ENCODE peak calls at places on chromosomes 13 and 19, in four cellular contexts. One of them, this sample, is unnamed.

GRCh38 chr13:41136396-41137031 is 3.9 kb upstream of the KBTBD6 start:
- DNase-seq in AG10803: no peak
- DNase-seq in heart right ventricle: no peak
- DNase-seq in CD8-positive, alpha-beta T cell: no peak
- DNase-seq in this sample: no peak

GRCh38 chr19:7216373-7216902 is 77.8 kb downstream of the INSR start:
- DNase-seq in AG10803: no peak
- DNase-seq in CD8-positive, alpha-beta T cell: no peak
- DNase-seq in heart right ventricle: no peak
- DNase-seq in this sample: no peak

GRCh38 chr13:34391071-34391470 is 551.0 kb upstream of the NBEA start:
- DNase-seq in AG10803: peak
- DNase-seq in CD8-positive, alpha-beta T cell: no peak
- DNase-seq in heart right ventricle: no peak
- DNase-seq in this sample: no peak

GRCh38 chr19:46634045-46634655 is 1.9 kb downstream of the GNG8 start:
- DNase-seq in CD8-positive, alpha-beta T cell: peak
- DNase-seq in AG10803: peak
- DNase-seq in heart right ventricle: peak
- DNase-seq in this sample: peak

GRCh38 chr19:48554385-48555091 is 2.6 kb downstream of the SULT2B1 start:
- DNase-seq in CD8-positive, alpha-beta T cell: no peak
- DNase-seq in heart right ventricle: no peak
- DNase-seq in AG10803: no peak
- DNase-seq in this sample: no peak

GRCh38 chr19:42275103-42275502 is 6.1 kb downstream of the CIC start:
- DNase-seq in heart right ventricle: no peak
- DNase-seq in AG10803: no peak
- DNase-seq in CD8-positive, alpha-beta T cell: no peak
- DNase-seq in this sample: no peak

GRCh38 chr19:51096473-51097165 is 11.6 kb downstream of the CTU1 start:
- DNase-seq in CD8-positive, alpha-beta T cell: no peak
- DNase-seq in AG10803: no peak
- DNase-seq in heart right ventricle: no peak
- DNase-seq in this sample: no peak

GRCh38 chr19:38852231-38853044 is 2.7 kb upstream of the HNRNPL start:
- DNase-seq in heart right ventricle: no peak
- DNase-seq in CD8-positive, alpha-beta T cell: peak
- DNase-seq in AG10803: peak
- DNase-seq in this sample: no peak

GRCh38 chr19:56111601-56112312 is 9.3 kb downstream of the ZNF787 start:
- DNase-seq in heart right ventricle: peak
- DNase-seq in AG10803: no peak
- DNase-seq in CD8-positive, alpha-beta T cell: peak
- DNase-seq in this sample: no peak

GRCh38 chr19:1251503-1252220 is 3.3 kb downstream of the MIDN start:
- DNase-seq in heart right ventricle: peak
- DNase-seq in CD8-positive, alpha-beta T cell: peak
- DNase-seq in AG10803: no peak
- DNase-seq in this sample: no peak

GRCh38 chr19:55086730-55087541 is 11.3 kb downstream of the EPS8L1 start:
- DNase-seq in CD8-positive, alpha-beta T cell: peak
- DNase-seq in AG10803: peak
- DNase-seq in heart right ventricle: peak
- DNase-seq in this sample: peak

GRCh38 chr19:38990949-38991697 is 15.6 kb upstream of the FBXO17 start:
- DNase-seq in heart right ventricle: no peak
- DNase-seq in AG10803: peak
- DNase-seq in CD8-positive, alpha-beta T cell: no peak
- DNase-seq in this sample: no peak

GRCh38 chr13:80577951-80578670 is 237.2 kb upstream of the SPRY2 start:
- DNase-seq in CD8-positive, alpha-beta T cell: no peak
- DNase-seq in AG10803: no peak
- DNase-seq in heart right ventricle: peak
- DNase-seq in this sample: no peak

GRCh38 chr13:49580980-49581680 is 4.2 kb downstream of the RCBTB1 start:
- DNase-seq in heart right ventricle: no peak
- DNase-seq in AG10803: no peak
- DNase-seq in CD8-positive, alpha-beta T cell: no peak
- DNase-seq in this sample: no peak

GRCh38 chr19:504634-505033 is 2.7 kb upstream of the TPGS1 start:
- DNase-seq in heart right ventricle: no peak
- DNase-seq in AG10803: no peak
- DNase-seq in CD8-positive, alpha-beta T cell: no peak
- DNase-seq in this sample: no peak

GRCh38 chr13:23618341-23618740 is 48.1 kb downstream of the TNFRSF19 start:
- DNase-seq in CD8-positive, alpha-beta T cell: no peak
- DNase-seq in AG10803: peak
- DNase-seq in heart right ventricle: no peak
- DNase-seq in this sample: peak

GRCh38 chr19:18915639-18916038 is 3.5 kb downstream of the COPE start:
- DNase-seq in AG10803: peak
- DNase-seq in CD8-positive, alpha-beta T cell: no peak
- DNase-seq in heart right ventricle: no peak
- DNase-seq in this sample: no peak

GRCh38 chr19:49638360-49638759 is 1.6 kb downstream of the RRAS start:
- DNase-seq in AG10803: peak
- DNase-seq in heart right ventricle: no peak
- DNase-seq in CD8-positive, alpha-beta T cell: no peak
- DNase-seq in this sample: no peak

GRCh38 chr13:114077938-114078335 is 54.5 kb downstream of the RASA3 start:
- DNase-seq in AG10803: peak
- DNase-seq in heart right ventricle: no peak
- DNase-seq in CD8-positive, alpha-beta T cell: no peak
- DNase-seq in this sample: peak

GRCh38 chr19:35346193-35347052 is 1.3 kb upstream of the FFAR1 start:
- DNase-seq in CD8-positive, alpha-beta T cell: peak
- DNase-seq in heart right ventricle: no peak
- DNase-seq in AG10803: no peak
- DNase-seq in this sample: no peak

GRCh38 chr19:38173324-38174041 is 50.5 kb downstream of the DPF1 start:
- DNase-seq in heart right ventricle: peak
- DNase-seq in AG10803: peak
- DNase-seq in CD8-positive, alpha-beta T cell: no peak
- DNase-seq in this sample: peak

GRCh38 chr13:112996671-112997091 is 27.7 kb downstream of the MCF2L start:
- DNase-seq in heart right ventricle: no peak
- DNase-seq in AG10803: no peak
- DNase-seq in CD8-positive, alpha-beta T cell: no peak
- DNase-seq in this sample: no peak

GRCh38 chr13:82772802-82773201 is 1109.5 kb downstream of the SLITRK1 start:
- DNase-seq in heart right ventricle: no peak
- DNase-seq in CD8-positive, alpha-beta T cell: no peak
- DNase-seq in AG10803: peak
- DNase-seq in this sample: peak

GRCh38 chr19:9671654-9672053 is 3.2 kb downstream of the ZNF562 start:
- DNase-seq in AG10803: no peak
- DNase-seq in heart right ventricle: no peak
- DNase-seq in CD8-positive, alpha-beta T cell: no peak
- DNase-seq in this sample: no peak

GRCh38 chr19:4075373-4075772 is 8.7 kb upstream of the ZBTB7A start:
- DNase-seq in AG10803: no peak
- DNase-seq in heart right ventricle: no peak
- DNase-seq in CD8-positive, alpha-beta T cell: no peak
- DNase-seq in this sample: no peak

DNA sequence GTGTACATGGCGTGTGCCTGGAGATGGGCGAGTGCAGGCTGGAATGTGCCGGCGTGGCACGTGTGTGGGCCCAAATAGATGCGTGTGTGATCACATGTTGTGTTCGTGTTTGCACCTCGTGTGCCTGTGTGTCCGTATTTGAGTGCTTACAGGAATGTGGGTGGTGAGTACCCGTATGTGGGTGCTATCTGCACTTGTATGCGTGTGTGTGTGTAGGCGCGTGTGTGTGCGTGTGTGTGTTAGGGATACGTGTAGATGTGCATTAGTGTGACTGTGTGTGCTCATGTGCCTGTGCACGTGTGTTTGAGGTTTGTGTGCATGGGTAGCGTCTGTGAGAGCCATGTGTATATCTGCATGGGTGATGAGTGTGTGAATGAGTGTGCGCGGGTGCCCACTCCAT is 3.5 kb downstream of the ZNF536 start:
- DNase-seq in AG10803: no peak
- DNase-seq in CD8-positive, alpha-beta T cell: no peak
- DNase-seq in heart right ventricle: no peak
- DNase-seq in this sample: no peak
- H3K4me3 ChIP-seq in AG10803: peak
- H3K4me3 ChIP-seq in CD8-positive, alpha-beta T cell: no peak
- H3K4me3 ChIP-seq in heart right ventricle: peak
- H3K4me3 ChIP-seq in this sample: no peak

DNA sequence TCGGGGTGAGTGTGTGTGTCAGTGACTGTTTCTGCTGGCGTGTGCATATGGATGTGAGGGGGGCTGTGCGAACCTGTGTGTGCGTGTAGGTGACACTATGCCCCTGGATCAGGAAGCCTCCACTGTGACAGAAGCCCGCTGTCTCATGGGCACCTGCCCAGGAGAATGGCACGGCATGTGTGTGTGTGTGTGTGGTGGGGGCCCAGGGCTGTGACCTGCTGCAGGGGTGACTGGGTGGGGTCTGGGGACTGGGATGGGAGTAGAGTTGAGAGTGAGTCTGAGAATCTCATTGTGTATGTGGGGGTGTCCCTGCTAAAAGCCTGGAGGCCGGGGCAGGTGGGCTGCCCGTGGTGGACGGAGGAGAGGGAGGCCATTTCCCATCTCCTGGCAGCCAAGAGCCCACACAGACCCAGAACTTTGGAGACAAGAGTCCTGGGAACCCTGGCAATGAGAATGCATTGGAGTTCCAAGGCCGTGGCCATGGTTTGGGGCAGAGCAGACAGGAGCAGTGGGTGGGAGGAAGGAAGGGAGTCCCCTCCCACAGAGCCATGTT is 6.4 kb upstream of the TPM4 start:
- DNase-seq in AG10803: no peak
- DNase-seq in heart right ventricle: no peak
- DNase-seq in CD8-positive, alpha-beta T cell: no peak
- DNase-seq in this sample: no peak
- H3K4me3 ChIP-seq in AG10803: no peak
- H3K4me3 ChIP-seq in heart right ventricle: no peak
- H3K4me3 ChIP-seq in CD8-positive, alpha-beta T cell: peak
- H3K4me3 ChIP-seq in this sample: no peak

DNA sequence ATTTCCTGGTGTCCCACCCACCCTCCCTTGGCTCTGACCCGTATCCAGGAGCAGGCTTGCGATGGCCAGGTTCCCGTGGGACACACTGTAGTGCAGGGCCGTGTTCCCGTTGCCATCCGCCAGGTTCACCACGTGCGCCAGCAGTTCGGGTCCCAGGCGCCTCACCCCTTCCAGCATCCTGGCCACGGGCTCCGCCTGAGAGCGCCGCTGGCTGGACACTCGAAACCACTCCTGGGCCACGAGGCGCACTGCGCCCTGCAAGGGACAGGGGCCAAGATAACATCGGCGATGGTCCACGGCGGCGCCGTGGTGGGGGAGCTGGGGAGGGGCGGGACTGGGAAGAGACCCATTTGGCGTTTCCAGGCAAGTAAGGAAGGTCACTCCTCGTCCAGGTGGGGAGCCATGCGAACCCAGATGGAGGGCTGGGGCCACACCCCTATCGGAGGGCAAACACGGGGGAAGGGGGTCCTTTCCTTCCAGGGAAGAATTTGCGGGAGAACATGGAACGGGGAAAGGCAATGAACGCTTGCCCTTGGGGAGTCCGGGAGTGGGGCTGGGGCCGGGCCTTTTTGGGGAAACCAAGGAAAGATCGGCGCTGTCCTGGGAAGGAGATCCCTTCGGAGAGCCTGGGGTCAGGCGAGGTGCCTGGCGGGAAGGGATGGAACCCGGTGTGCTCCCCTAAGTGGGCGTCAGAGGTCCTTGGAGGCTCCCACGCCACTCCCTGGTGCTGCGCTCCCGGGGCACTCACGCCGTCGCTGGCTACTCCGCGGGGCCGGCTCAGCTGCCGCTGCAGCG is 9.9 kb downstream of the KANK3 start:
- DNase-seq in AG10803: no peak
- DNase-seq in heart right ventricle: peak
- DNase-seq in CD8-positive, alpha-beta T cell: no peak
- DNase-seq in this sample: no peak
- H3K4me3 ChIP-seq in AG10803: no peak
- H3K4me3 ChIP-seq in heart right ventricle: peak
- H3K4me3 ChIP-seq in CD8-positive, alpha-beta T cell: no peak
- H3K4me3 ChIP-seq in this sample: no peak

DNA sequence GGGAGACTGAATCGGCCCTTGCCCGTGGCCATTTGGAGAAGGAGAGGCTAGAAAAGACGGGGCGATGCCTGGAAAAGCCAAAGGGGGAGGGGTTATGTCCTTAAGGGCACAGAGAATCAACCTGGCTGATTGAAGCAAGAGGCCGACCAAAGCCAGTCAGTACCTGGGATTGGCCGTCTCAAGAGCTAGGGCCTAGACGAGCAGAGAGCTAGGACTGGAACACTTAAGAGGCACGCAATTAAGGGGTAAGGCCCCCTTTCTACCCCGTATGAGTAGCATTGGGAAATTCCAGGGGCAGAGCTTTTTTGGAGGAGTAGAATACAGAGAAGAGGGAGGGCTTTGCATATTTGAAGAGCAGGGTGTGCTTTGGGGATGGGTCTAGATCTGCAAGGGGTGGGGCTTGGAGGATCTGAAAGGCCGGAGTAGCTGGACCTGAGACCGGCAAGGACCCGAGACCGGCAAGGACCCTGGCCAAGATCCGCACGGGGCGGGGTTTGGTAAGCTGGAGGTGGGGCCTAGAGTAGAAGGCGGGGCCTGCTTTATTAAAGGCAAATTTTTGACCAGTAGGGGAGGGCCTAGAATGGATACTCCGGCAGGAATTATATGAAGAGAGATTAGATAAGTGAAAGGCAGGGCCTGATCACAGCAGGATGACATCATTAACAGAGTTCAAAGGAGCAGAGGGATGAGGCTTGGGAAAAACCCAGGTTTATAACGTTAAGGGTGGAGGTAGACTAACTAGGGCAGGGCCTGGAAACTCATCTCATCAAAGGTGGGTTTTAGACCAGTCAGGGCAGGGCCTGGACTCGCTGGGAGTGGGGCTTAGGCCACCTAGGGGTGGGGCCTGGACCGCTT is 10.7 kb upstream of the CACNG6 start:
- DNase-seq in CD8-positive, alpha-beta T cell: no peak
- DNase-seq in AG10803: no peak
- DNase-seq in heart right ventricle: no peak
- DNase-seq in this sample: no peak
- H3K4me3 ChIP-seq in CD8-positive, alpha-beta T cell: no peak
- H3K4me3 ChIP-seq in AG10803: peak
- H3K4me3 ChIP-seq in heart right ventricle: peak
- H3K4me3 ChIP-seq in this sample: peak

This sample was measured in skeletal muscle cell.